ENCODE peak calls at places on chromosomes 2 and 18, in six cellular contexts. One of them, this sample, is unnamed.

GRCh38 chr2:240412211-240412830 is 23.1 kb upstream of the GPC1 start:
- DNase-seq in keratinocyte: no peak
- DNase-seq in body of pancreas: no peak
- DNase-seq in endothelial cell of umbilical vein: no peak
- DNase-seq in fibroblast of lung: no peak
- DNase-seq in lung: no peak
- DNase-seq in this sample: peak; percentile 71

GRCh38 chr2:120283649-120284048 is 31.0 kb downstream of the RALB start:
- DNase-seq in fibroblast of lung: peak; percentile 52
- DNase-seq in endothelial cell of umbilical vein: no peak
- DNase-seq in keratinocyte: no peak
- DNase-seq in lung: no peak
- DNase-seq in body of pancreas: no peak
- DNase-seq in this sample: no peak

GRCh38 chr2:119119999-119120710 is 38.4 kb downstream of the C1QL2 start:
- DNase-seq in body of pancreas: no peak
- DNase-seq in fibroblast of lung: no peak
- DNase-seq in keratinocyte: no peak
- DNase-seq in endothelial cell of umbilical vein: no peak
- DNase-seq in lung: no peak
- DNase-seq in this sample: peak; percentile 18

GRCh38 chr2:18763338-18763737 is 174.0 kb upstream of the NT5C1B start:
- DNase-seq in keratinocyte: no peak
- DNase-seq in endothelial cell of umbilical vein: no peak
- DNase-seq in fibroblast of lung: peak; percentile 44
- DNase-seq in lung: no peak
- DNase-seq in body of pancreas: no peak
- DNase-seq in this sample: no peak

GRCh38 chr2:25692143-25692542 is 18.8 kb upstream of the DTNB start:
- DNase-seq in lung: no peak
- DNase-seq in body of pancreas: no peak
- DNase-seq in keratinocyte: no peak
- DNase-seq in fibroblast of lung: no peak
- DNase-seq in endothelial cell of umbilical vein: peak; percentile 22
- DNase-seq in this sample: no peak

GRCh38 chr18:35376742-35377695 is at the start of gene ZNF396:
- DNase-seq in keratinocyte: no peak
- DNase-seq in fibroblast of lung: peak; percentile 62
- DNase-seq in endothelial cell of umbilical vein: peak; percentile 41
- DNase-seq in lung: peak; percentile 87
- DNase-seq in body of pancreas: peak; percentile 87
- DNase-seq in this sample: peak; percentile 39

GRCh38 chr2:11342561-11343343 is 1.7 kb downstream of the ROCK2 start:
- DNase-seq in fibroblast of lung: peak; percentile 80
- DNase-seq in body of pancreas: no peak
- DNase-seq in lung: peak; percentile 37
- DNase-seq in endothelial cell of umbilical vein: peak; percentile 64
- DNase-seq in keratinocyte: no peak
- DNase-seq in this sample: peak; percentile 65

GRCh38 chr2:74548919-74549684 is 4.6 kb downstream of the LOXL3 start:
- DNase-seq in lung: peak; percentile 50
- DNase-seq in body of pancreas: peak; percentile 60
- DNase-seq in fibroblast of lung: peak; percentile 60
- DNase-seq in endothelial cell of umbilical vein: peak; percentile 32
- DNase-seq in keratinocyte: no peak
- DNase-seq in this sample: peak; percentile 62

GRCh38 chr2:121598087-121598486 is 51.2 kb downstream of the CLASP1 start:
- DNase-seq in endothelial cell of umbilical vein: no peak
- DNase-seq in body of pancreas: no peak
- DNase-seq in lung: no peak
- DNase-seq in keratinocyte: no peak
- DNase-seq in fibroblast of lung: no peak
- DNase-seq in this sample: no peak

GRCh38 chr2:152611458-152612231 is 105.6 kb downstream of the PRPF40A start:
- DNase-seq in lung: peak; percentile 51
- DNase-seq in keratinocyte: no peak
- DNase-seq in body of pancreas: no peak
- DNase-seq in fibroblast of lung: peak; percentile 77
- DNase-seq in endothelial cell of umbilical vein: peak; percentile 56
- DNase-seq in this sample: no peak

GRCh38 chr2:177165103-177165583 is 47.5 kb upstream of the HNRNPA3 start:
- DNase-seq in lung: no peak
- DNase-seq in body of pancreas: peak; percentile 33
- DNase-seq in fibroblast of lung: peak; percentile 49
- DNase-seq in endothelial cell of umbilical vein: peak; percentile 72
- DNase-seq in keratinocyte: no peak
- DNase-seq in this sample: peak; percentile 75

GRCh38 chr2:21043744-21044532 is at the start of gene APOB:
- DNase-seq in lung: no peak
- DNase-seq in endothelial cell of umbilical vein: no peak
- DNase-seq in fibroblast of lung: no peak
- DNase-seq in keratinocyte: no peak
- DNase-seq in body of pancreas: no peak
- DNase-seq in this sample: no peak

GRCh38 chr2:219552382-219553167 is 8.7 kb downstream of the TMEM198 start:
- DNase-seq in endothelial cell of umbilical vein: peak; percentile 78
- DNase-seq in lung: peak; percentile 84
- DNase-seq in keratinocyte: no peak
- DNase-seq in fibroblast of lung: peak; percentile 74
- DNase-seq in body of pancreas: peak; percentile 90
- DNase-seq in this sample: peak; percentile 90

GRCh38 chr2:225797394-225797793 is 397.9 kb downstream of the NYAP2 start:
- DNase-seq in lung: no peak
- DNase-seq in fibroblast of lung: no peak
- DNase-seq in endothelial cell of umbilical vein: peak; percentile 7
- DNase-seq in keratinocyte: no peak
- DNase-seq in body of pancreas: no peak
- DNase-seq in this sample: no peak

GRCh38 chr2:101986804-101987740 is 4.7 kb upstream of the IL1R2 start:
- DNase-seq in body of pancreas: no peak
- DNase-seq in fibroblast of lung: no peak
- DNase-seq in endothelial cell of umbilical vein: no peak
- DNase-seq in lung: no peak
- DNase-seq in keratinocyte: no peak
- DNase-seq in this sample: no peak

GRCh38 chr2:227677928-227678327 is 11.3 kb downstream of the SCYGR5 start:
- DNase-seq in body of pancreas: no peak
- DNase-seq in lung: no peak
- DNase-seq in fibroblast of lung: no peak
- DNase-seq in keratinocyte: no peak
- DNase-seq in endothelial cell of umbilical vein: no peak
- DNase-seq in this sample: no peak

GRCh38 chr2:182924311-182924710 is 57.9 kb upstream of the FRZB start:
- DNase-seq in endothelial cell of umbilical vein: no peak
- DNase-seq in keratinocyte: no peak
- DNase-seq in body of pancreas: no peak
- DNase-seq in fibroblast of lung: peak; percentile 30
- DNase-seq in lung: no peak
- DNase-seq in this sample: no peak

GRCh38 chr2:11574176-11575046 is 40.6 kb downstream of the GREB1 start:
- DNase-seq in fibroblast of lung: peak; percentile 11
- DNase-seq in lung: no peak
- DNase-seq in body of pancreas: no peak
- DNase-seq in endothelial cell of umbilical vein: no peak
- DNase-seq in keratinocyte: no peak
- DNase-seq in this sample: no peak

GRCh38 chr2:103809946-103810345 is 1044.0 kb upstream of the POU3F3 start:
- DNase-seq in keratinocyte: no peak
- DNase-seq in endothelial cell of umbilical vein: no peak
- DNase-seq in body of pancreas: no peak
- DNase-seq in lung: no peak
- DNase-seq in fibroblast of lung: peak; percentile 32
- DNase-seq in this sample: no peak

GRCh38 chr2:60549250-60550150 is 4.0 kb downstream of the BCL11A start:
- DNase-seq in lung: no peak
- DNase-seq in body of pancreas: peak; percentile 44
- DNase-seq in keratinocyte: no peak
- DNase-seq in fibroblast of lung: peak; percentile 38
- DNase-seq in endothelial cell of umbilical vein: peak; percentile 7
- DNase-seq in this sample: peak; percentile 66

GRCh38 chr2:12032421-12032820 is 286.0 kb downstream of the LPIN1 start:
- DNase-seq in endothelial cell of umbilical vein: no peak
- DNase-seq in body of pancreas: no peak
- DNase-seq in keratinocyte: no peak
- DNase-seq in fibroblast of lung: no peak
- DNase-seq in lung: no peak
- DNase-seq in this sample: no peak

GRCh38 chr2:238095143-238095542 is 5.0 kb upstream of the ESPNL start:
- DNase-seq in lung: no peak
- DNase-seq in endothelial cell of umbilical vein: no peak
- DNase-seq in keratinocyte: no peak
- DNase-seq in fibroblast of lung: no peak
- DNase-seq in body of pancreas: no peak
- DNase-seq in this sample: no peak

GRCh38 chr2:232903989-232904388 is 33.9 kb downstream of the SNORC start:
- DNase-seq in fibroblast of lung: no peak
- DNase-seq in keratinocyte: no peak
- DNase-seq in endothelial cell of umbilical vein: no peak
- DNase-seq in lung: no peak
- DNase-seq in body of pancreas: no peak
- DNase-seq in this sample: no peak

GRCh38 chr2:20049631-20050030 is 1.8 kb downstream of the LAPTM4A start:
- DNase-seq in body of pancreas: no peak
- DNase-seq in lung: no peak
- DNase-seq in keratinocyte: no peak
- DNase-seq in endothelial cell of umbilical vein: peak; percentile 66
- DNase-seq in fibroblast of lung: peak; percentile 26
- DNase-seq in this sample: no peak

GRCh38 chr18:63098014-63098981 is 221.3 kb downstream of the BCL2 start:
- DNase-seq in body of pancreas: no peak
- DNase-seq in keratinocyte: no peak
- DNase-seq in endothelial cell of umbilical vein: no peak
- DNase-seq in lung: no peak
- DNase-seq in fibroblast of lung: no peak
- DNase-seq in this sample: no peak

GRCh38 chr2:102056079-102056581 is 64.4 kb downstream of the IL1R2 start:
- DNase-seq in lung: no peak
- DNase-seq in endothelial cell of umbilical vein: no peak
- DNase-seq in keratinocyte: no peak
- DNase-seq in fibroblast of lung: peak; percentile 20
- DNase-seq in body of pancreas: no peak
- DNase-seq in this sample: no peak

GRCh38 chr18:22233271-22233670 is 63.9 kb downstream of the GATA6 start:
- DNase-seq in keratinocyte: no peak
- DNase-seq in endothelial cell of umbilical vein: no peak
- DNase-seq in lung: no peak
- DNase-seq in body of pancreas: no peak
- DNase-seq in fibroblast of lung: no peak
- DNase-seq in this sample: no peak

GRCh38 chr18:64380117-64380516 is 231.2 kb upstream of the LINC00305 start:
- DNase-seq in keratinocyte: no peak
- DNase-seq in endothelial cell of umbilical vein: no peak
- DNase-seq in fibroblast of lung: no peak
- DNase-seq in body of pancreas: no peak
- DNase-seq in lung: no peak
- DNase-seq in this sample: no peak

GRCh38 chr2:4522498-4523421 is 819.4 kb downstream of the DCDC2C start:
- DNase-seq in endothelial cell of umbilical vein: no peak
- DNase-seq in body of pancreas: no peak
- DNase-seq in fibroblast of lung: no peak
- DNase-seq in lung: no peak
- DNase-seq in keratinocyte: no peak
- DNase-seq in this sample: no peak

GRCh38 chr2:46982356-46983064 is 66.9 kb upstream of the MCFD2 start:
- DNase-seq in endothelial cell of umbilical vein: no peak
- DNase-seq in fibroblast of lung: peak; percentile 18
- DNase-seq in lung: no peak
- DNase-seq in body of pancreas: no peak
- DNase-seq in keratinocyte: no peak
- DNase-seq in this sample: no peak
- H3K27ac ChIP-seq in endothelial cell of umbilical vein: no peak overlapping the region
- H3K27ac ChIP-seq in fibroblast of lung: no peak overlapping the region
- H3K27ac ChIP-seq in lung: no peak overlapping the region
- H3K27ac ChIP-seq in body of pancreas: peak overlapping the region; percentile 96
- H3K27ac ChIP-seq in keratinocyte: no peak overlapping the region
- H3K27ac ChIP-seq in this sample: no peak overlapping the region

GRCh38 chr18:3254725-3255124 is 7.1 kb downstream of the MYL12A start:
- DNase-seq in lung: no peak
- DNase-seq in fibroblast of lung: no peak
- DNase-seq in body of pancreas: no peak
- DNase-seq in endothelial cell of umbilical vein: no peak
- DNase-seq in keratinocyte: no peak
- DNase-seq in this sample: no peak
- H3K27ac ChIP-seq in lung: peak overlapping the region; percentile 78
- H3K27ac ChIP-seq in fibroblast of lung: no peak overlapping the region
- H3K27ac ChIP-seq in body of pancreas: no peak overlapping the region
- H3K27ac ChIP-seq in endothelial cell of umbilical vein: no peak overlapping the region
- H3K27ac ChIP-seq in keratinocyte: no peak overlapping the region
- H3K27ac ChIP-seq in this sample: no peak overlapping the region

GRCh38 chr2:48482774-48483173 is 47.2 kb upstream of the STON1 start:
- DNase-seq in keratinocyte: peak; percentile 1
- DNase-seq in endothelial cell of umbilical vein: peak; percentile 86
- DNase-seq in fibroblast of lung: peak; percentile 39
- DNase-seq in body of pancreas: no peak
- DNase-seq in lung: no peak
- DNase-seq in this sample: no peak

GRCh38 chr2:48483916-48484315 is 46.0 kb upstream of the STON1 start:
- DNase-seq in endothelial cell of umbilical vein: peak; percentile 43
- DNase-seq in lung: no peak
- DNase-seq in body of pancreas: no peak
- DNase-seq in keratinocyte: no peak
- DNase-seq in fibroblast of lung: peak; percentile 96
- DNase-seq in this sample: no peak

GRCh38 chr2:48482313-48482712 is 47.6 kb upstream of the STON1 start:
- DNase-seq in endothelial cell of umbilical vein: peak; percentile 97
- DNase-seq in body of pancreas: no peak
- DNase-seq in keratinocyte: no peak
- DNase-seq in lung: no peak
- DNase-seq in fibroblast of lung: peak; percentile 94
- DNase-seq in this sample: no peak

GRCh38 chr2:48480526-48480925 is 49.4 kb upstream of the STON1 start:
- DNase-seq in keratinocyte: no peak
- DNase-seq in lung: no peak
- DNase-seq in body of pancreas: no peak
- DNase-seq in endothelial cell of umbilical vein: peak; percentile 61
- DNase-seq in fibroblast of lung: peak; percentile 20
- DNase-seq in this sample: no peak

GRCh38 chr2:48483506-48483905 is 46.4 kb upstream of the STON1 start:
- DNase-seq in keratinocyte: no peak
- DNase-seq in fibroblast of lung: peak; percentile 80
- DNase-seq in body of pancreas: no peak
- DNase-seq in lung: no peak
- DNase-seq in endothelial cell of umbilical vein: peak; percentile 14
- DNase-seq in this sample: no peak
- H3K27ac ChIP-seq in keratinocyte: no peak overlapping the region
- H3K27ac ChIP-seq in fibroblast of lung: no peak overlapping the region
- H3K27ac ChIP-seq in body of pancreas: no peak overlapping the region
- H3K27ac ChIP-seq in lung: no peak overlapping the region
- H3K27ac ChIP-seq in endothelial cell of umbilical vein: no peak overlapping the region
- H3K27ac ChIP-seq in this sample: no peak overlapping the region

GRCh38 chr2:134537702-134538101 is 181.1 kb downstream of the TMEM163 start:
- DNase-seq in fibroblast of lung: no peak
- DNase-seq in body of pancreas: no peak
- DNase-seq in lung: no peak
- DNase-seq in endothelial cell of umbilical vein: no peak
- DNase-seq in keratinocyte: no peak
- DNase-seq in this sample: no peak
- H3K27ac ChIP-seq in fibroblast of lung: no peak overlapping the region
- H3K27ac ChIP-seq in body of pancreas: no peak overlapping the region
- H3K27ac ChIP-seq in lung: no peak overlapping the region
- H3K27ac ChIP-seq in endothelial cell of umbilical vein: no peak overlapping the region
- H3K27ac ChIP-seq in keratinocyte: no peak overlapping the region
- H3K27ac ChIP-seq in this sample: no peak overlapping the region

This sample was measured in SJCRH30.